ENCODE peak calls at places on chromosomes 12 and 14, in six cellular contexts. N, H, K, U, R and T are unnamed samples.

GRCh38 chr12:116408489-116409217 is 131.2 kb upstream of the MED13L start:
- DNase-seq in N (no peak), R (no peak), H (no peak), K (no peak), U (no peak), T (no peak)

GRCh38 chr12:131918311-131919050 is 10.6 kb upstream of the PUS1 start:
- DNase-seq in U (no peak), N (no peak), K (no peak), R (no peak), H (no peak), T (no peak)

GRCh38 chr12:75977952-75978671 is 53.5 kb downstream of the PHLDA1 start:
- DNase-seq in N (peak; percentile 86), K (peak; percentile 86), U (peak; percentile 56), R (peak; percentile 99), H (peak; percentile 45), T (peak; percentile 98)

GRCh38 chr12:2752676-2753371 is 41.9 kb upstream of the FKBP4 start:
- DNase-seq in H (peak; percentile 49), U (peak; percentile 79), K (peak; percentile 84), R (peak; percentile 68), N (no peak), T (peak; percentile 92)

GRCh38 chr12:95205685-95206084 is 11.6 kb downstream of the FGD6 start:
- DNase-seq in K (no peak), H (no peak), R (peak; percentile 88), N (no peak), U (no peak), T (peak; percentile 87)

GRCh38 chr12:64968989-64969819 is 144.8 kb downstream of the TBC1D30 start:
- DNase-seq in K (peak; percentile 66), H (no peak), N (peak; percentile 59), U (no peak), R (peak; percentile 61), T (peak; percentile 36)

GRCh38 chr14:50620341-50620740 is 47.8 kb downstream of the SAV1 start:
- DNase-seq in R (peak; percentile 26), N (no peak), H (no peak), K (no peak), U (no peak), T (peak; percentile 22)

GRCh38 chr14:73591690-73592448 is at the start of gene ACOT4:
- DNase-seq in H (peak; percentile 8), K (peak; percentile 88), U (peak; percentile 55), N (no peak), R (peak; percentile 19), T (peak; percentile 63)

GRCh38 chr12:52950553-52950952 is 1.6 kb downstream of the KRT18 start:
- DNase-seq in R (no peak), K (no peak), U (no peak), H (no peak), N (no peak), T (no peak)

GRCh38 chr12:111784953-111785352 is 18.2 kb downstream of the ALDH2 start:
- DNase-seq in H (no peak), K (no peak), N (no peak), U (no peak), R (no peak), T (no peak)

GRCh38 chr14:48111151-48111550 is 435.7 kb upstream of the MDGA2 start:
- DNase-seq in K (no peak), R (no peak), U (no peak), H (no peak), N (no peak), T (no peak)

GRCh38 chr12:117857632-117858274 is 111.0 kb downstream of the KSR2 start:
- DNase-seq in H (no peak), N (no peak), K (peak; percentile 81), U (peak; percentile 49), R (peak; percentile 48), T (peak; percentile 63)

GRCh38 chr12:47305464-47305863 is 225.7 kb upstream of the AMIGO2 start:
- DNase-seq in U (no peak), H (no peak), R (no peak), K (no peak), N (no peak), T (no peak)